ENCODE peak calls at places on chromosomes 13 and 19, in nine cellular contexts. One of them, this sample, is unnamed. For H3K27me3 and H3K4me1, the result is how much of the 10 kb centered on the place peaks cover.

GRCh38 chr19:813359-814107 is 8.2 kb downstream of the PLPPR3 start:
- DNase-seq in RWPE2: no peak
- DNase-seq in left lung: no peak
- DNase-seq in psoas muscle: no peak
- DNase-seq in ascending aorta: no peak
- DNase-seq in tibial nerve: no peak
- DNase-seq in ovary: no peak
- DNase-seq in mesendoderm: no peak
- DNase-seq in K562: no peak
- DNase-seq in this sample: no peak

GRCh38 chr19:7419153-7419552 is 69.7 kb downstream of the PEX11G start:
- DNase-seq in RWPE2: no peak
- DNase-seq in left lung: no peak
- DNase-seq in psoas muscle: no peak
- DNase-seq in ascending aorta: no peak
- DNase-seq in tibial nerve: no peak
- DNase-seq in ovary: no peak
- DNase-seq in mesendoderm: no peak
- DNase-seq in K562: no peak
- DNase-seq in this sample: no peak

GRCh38 chr13:45747071-45747470 is 45.0 kb downstream of the CBY2 start:
- DNase-seq in RWPE2: no peak
- DNase-seq in left lung: no peak
- DNase-seq in psoas muscle: no peak
- DNase-seq in ascending aorta: no peak
- DNase-seq in tibial nerve: no peak
- DNase-seq in ovary: no peak
- DNase-seq in mesendoderm: no peak
- DNase-seq in K562: no peak
- DNase-seq in this sample: no peak

GRCh38 chr13:30429721-30430694 is 7.7 kb downstream of the UBE2L5 start:
- DNase-seq in RWPE2: no peak
- DNase-seq in left lung: no peak
- DNase-seq in psoas muscle: no peak
- DNase-seq in ascending aorta: no peak
- DNase-seq in tibial nerve: no peak
- DNase-seq in ovary: no peak
- DNase-seq in mesendoderm: peak
- DNase-seq in K562: peak
- DNase-seq in this sample: no peak

GRCh38 chr13:46057251-46058015 is 4.9 kb upstream of the ZC3H13 start:
- DNase-seq in RWPE2: no peak
- DNase-seq in left lung: no peak
- DNase-seq in psoas muscle: no peak
- DNase-seq in ascending aorta: no peak
- DNase-seq in tibial nerve: no peak
- DNase-seq in ovary: no peak
- DNase-seq in mesendoderm: peak
- DNase-seq in K562: no peak
- DNase-seq in this sample: no peak

GRCh38 chr13:44159633-44160279 is 213.9 kb upstream of the SERP2 start:
- DNase-seq in RWPE2: peak
- DNase-seq in left lung: no peak
- DNase-seq in psoas muscle: no peak
- DNase-seq in ascending aorta: no peak
- DNase-seq in tibial nerve: no peak
- DNase-seq in ovary: no peak
- DNase-seq in mesendoderm: no peak
- DNase-seq in K562: no peak
- DNase-seq in this sample: no peak

GRCh38 chr19:29743681-29744080 is 28.6 kb upstream of the C19orf12 start:
- DNase-seq in RWPE2: no peak
- DNase-seq in left lung: no peak
- DNase-seq in psoas muscle: no peak
- DNase-seq in ascending aorta: no peak
- DNase-seq in tibial nerve: no peak
- DNase-seq in ovary: no peak
- DNase-seq in mesendoderm: no peak
- DNase-seq in K562: no peak
- DNase-seq in this sample: no peak

GRCh38 chr13:48531416-48532145 is 1.3 kb downstream of the RCBTB2 start:
- DNase-seq in RWPE2: no peak
- DNase-seq in left lung: no peak
- DNase-seq in psoas muscle: no peak
- DNase-seq in ascending aorta: no peak
- DNase-seq in tibial nerve: no peak
- DNase-seq in ovary: no peak
- DNase-seq in mesendoderm: peak
- DNase-seq in K562: peak
- DNase-seq in this sample: no peak

DNA sequence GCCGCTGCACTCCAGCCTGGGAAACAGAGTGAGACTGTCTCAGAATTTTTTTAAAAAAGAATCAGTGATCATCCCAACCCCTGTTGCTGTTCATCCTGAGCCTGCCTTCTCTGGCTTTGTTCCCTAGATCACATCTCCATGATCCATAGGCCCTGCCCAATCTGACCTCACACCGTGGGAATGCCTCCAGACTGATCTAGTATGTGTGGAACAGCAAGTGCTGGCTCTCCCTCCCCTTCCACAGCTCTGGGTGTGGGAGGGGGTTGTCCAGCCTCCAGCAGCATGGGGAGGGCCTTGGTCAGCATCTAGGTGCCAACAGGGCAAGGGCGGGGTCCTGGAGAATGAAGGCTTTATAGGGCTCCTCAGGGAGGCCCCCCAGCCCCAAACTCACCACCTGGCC is at the start of gene KLK2:
- DNase-seq in RWPE2: no peak
- DNase-seq in left lung: no peak
- DNase-seq in psoas muscle: no peak
- DNase-seq in ascending aorta: no peak
- DNase-seq in tibial nerve: no peak
- DNase-seq in ovary: no peak
- DNase-seq in mesendoderm: no peak
- DNase-seq in K562: no peak
- DNase-seq in this sample: no peak
- H3K27me3 ChIP-seq in RWPE2: under half
- H3K27me3 ChIP-seq in left lung: half or more
- H3K27me3 ChIP-seq in psoas muscle: under half
- H3K27me3 ChIP-seq in ascending aorta: under half
- H3K27me3 ChIP-seq in tibial nerve: under half
- H3K27me3 ChIP-seq in ovary: under half
- H3K27me3 ChIP-seq in mesendoderm: under half
- H3K27me3 ChIP-seq in K562: under half
- H3K27me3 ChIP-seq in this sample: under half

GRCh38 chr19:18685597-18686164 is 2.2 kb downstream of the CRTC1 start:
- DNase-seq in RWPE2: no peak
- DNase-seq in left lung: no peak
- DNase-seq in psoas muscle: no peak
- DNase-seq in ascending aorta: no peak
- DNase-seq in tibial nerve: no peak
- DNase-seq in ovary: no peak
- DNase-seq in mesendoderm: no peak
- DNase-seq in K562: no peak
- DNase-seq in this sample: no peak

GRCh38 chr19:18683955-18684641 is 618 bp downstream of the CRTC1 start:
- DNase-seq in RWPE2: no peak
- DNase-seq in left lung: no peak
- DNase-seq in psoas muscle: peak
- DNase-seq in ascending aorta: no peak
- DNase-seq in tibial nerve: no peak
- DNase-seq in ovary: no peak
- DNase-seq in mesendoderm: no peak
- DNase-seq in K562: no peak
- DNase-seq in this sample: no peak

GRCh38 chr19:18683109-18683954 is at the start of gene CRTC1:
- DNase-seq in RWPE2: no peak
- DNase-seq in left lung: peak
- DNase-seq in psoas muscle: peak
- DNase-seq in ascending aorta: peak
- DNase-seq in tibial nerve: peak
- DNase-seq in ovary: peak
- DNase-seq in mesendoderm: peak
- DNase-seq in K562: peak
- DNase-seq in this sample: no peak

GRCh38 chr19:18682807-18683108 is 722 bp upstream of the CRTC1 start:
- DNase-seq in RWPE2: no peak
- DNase-seq in left lung: no peak
- DNase-seq in psoas muscle: no peak
- DNase-seq in ascending aorta: no peak
- DNase-seq in tibial nerve: no peak
- DNase-seq in ovary: no peak
- DNase-seq in mesendoderm: no peak
- DNase-seq in K562: no peak
- DNase-seq in this sample: no peak

GRCh38 chr19:18684642-18684993 is 1.1 kb downstream of the CRTC1 start:
- DNase-seq in RWPE2: no peak
- DNase-seq in left lung: no peak
- DNase-seq in psoas muscle: no peak
- DNase-seq in ascending aorta: no peak
- DNase-seq in tibial nerve: no peak
- DNase-seq in ovary: no peak
- DNase-seq in mesendoderm: no peak
- DNase-seq in K562: no peak
- DNase-seq in this sample: no peak
- H3K4me3 ChIP-seq in RWPE2: no peak
- H3K4me3 ChIP-seq in left lung: no peak
- H3K4me3 ChIP-seq in psoas muscle: peak
- H3K4me3 ChIP-seq in ascending aorta: peak
- H3K4me3 ChIP-seq in tibial nerve: no peak
- H3K4me3 ChIP-seq in ovary: no peak
- H3K4me3 ChIP-seq in mesendoderm: no peak
- H3K4me3 ChIP-seq in K562: no peak
- H3K4me3 ChIP-seq in this sample: no peak

GRCh38 chr19:41263850-41264580 is at the start of gene HNRNPUL1:
- DNase-seq in RWPE2: peak
- DNase-seq in left lung: peak
- DNase-seq in psoas muscle: peak
- DNase-seq in ascending aorta: peak
- DNase-seq in tibial nerve: peak
- DNase-seq in ovary: peak
- DNase-seq in mesendoderm: peak
- DNase-seq in K562: peak
- DNase-seq in this sample: peak

GRCh38 chr19:41261474-41262190 is 2.5 kb upstream of the HNRNPUL1 start:
- DNase-seq in RWPE2: no peak
- DNase-seq in left lung: no peak
- DNase-seq in psoas muscle: no peak
- DNase-seq in ascending aorta: no peak
- DNase-seq in tibial nerve: no peak
- DNase-seq in ovary: no peak
- DNase-seq in mesendoderm: no peak
- DNase-seq in K562: no peak
- DNase-seq in this sample: no peak

GRCh38 chr19:41265376-41266153 is 1.4 kb downstream of the HNRNPUL1 start:
- DNase-seq in RWPE2: no peak
- DNase-seq in left lung: no peak
- DNase-seq in psoas muscle: no peak
- DNase-seq in ascending aorta: no peak
- DNase-seq in tibial nerve: no peak
- DNase-seq in ovary: peak
- DNase-seq in mesendoderm: peak
- DNase-seq in K562: peak
- DNase-seq in this sample: no peak

GRCh38 chr19:41263042-41263849 is 926 bp upstream of the HNRNPUL1 start:
- DNase-seq in RWPE2: no peak
- DNase-seq in left lung: peak
- DNase-seq in psoas muscle: peak
- DNase-seq in ascending aorta: peak
- DNase-seq in tibial nerve: peak
- DNase-seq in ovary: peak
- DNase-seq in mesendoderm: peak
- DNase-seq in K562: peak
- DNase-seq in this sample: no peak

GRCh38 chr19:41264581-41265375 is 606 bp downstream of the HNRNPUL1 start:
- DNase-seq in RWPE2: no peak
- DNase-seq in left lung: no peak
- DNase-seq in psoas muscle: peak
- DNase-seq in ascending aorta: peak
- DNase-seq in tibial nerve: no peak
- DNase-seq in ovary: peak
- DNase-seq in mesendoderm: peak
- DNase-seq in K562: peak
- DNase-seq in this sample: no peak
- H3K4me1 ChIP-seq in RWPE2: under half
- H3K4me1 ChIP-seq in left lung: under half
- H3K4me1 ChIP-seq in psoas muscle: under half
- H3K4me1 ChIP-seq in ascending aorta: under half
- H3K4me1 ChIP-seq in tibial nerve: under half
- H3K4me1 ChIP-seq in ovary: under half
- H3K4me1 ChIP-seq in mesendoderm: under half
- H3K4me1 ChIP-seq in K562: under half
- H3K4me1 ChIP-seq in this sample: under half

GRCh38 chr19:11420894-11421606 is 1.9 kb upstream of the RGL3 start:
- DNase-seq in RWPE2: peak
- DNase-seq in left lung: no peak
- DNase-seq in psoas muscle: peak
- DNase-seq in ascending aorta: no peak
- DNase-seq in tibial nerve: no peak
- DNase-seq in ovary: no peak
- DNase-seq in mesendoderm: peak
- DNase-seq in K562: no peak
- DNase-seq in this sample: no peak

GRCh38 chr19:11421607-11422098 is 2.5 kb upstream of the RGL3 start:
- DNase-seq in RWPE2: peak
- DNase-seq in left lung: peak
- DNase-seq in psoas muscle: peak
- DNase-seq in ascending aorta: no peak
- DNase-seq in tibial nerve: no peak
- DNase-seq in ovary: no peak
- DNase-seq in mesendoderm: peak
- DNase-seq in K562: peak
- DNase-seq in this sample: no peak

GRCh38 chr19:11418518-11419506 is at the start of gene RGL3:
- DNase-seq in RWPE2: no peak
- DNase-seq in left lung: peak
- DNase-seq in psoas muscle: peak
- DNase-seq in ascending aorta: peak
- DNase-seq in tibial nerve: no peak
- DNase-seq in ovary: no peak
- DNase-seq in mesendoderm: peak
- DNase-seq in K562: no peak
- DNase-seq in this sample: peak

GRCh38 chr19:11422163-11423068 is 3.3 kb upstream of the RGL3 start:
- DNase-seq in RWPE2: peak
- DNase-seq in left lung: peak
- DNase-seq in psoas muscle: peak
- DNase-seq in ascending aorta: peak
- DNase-seq in tibial nerve: peak
- DNase-seq in ovary: peak
- DNase-seq in mesendoderm: peak
- DNase-seq in K562: no peak
- DNase-seq in this sample: peak

DNA sequence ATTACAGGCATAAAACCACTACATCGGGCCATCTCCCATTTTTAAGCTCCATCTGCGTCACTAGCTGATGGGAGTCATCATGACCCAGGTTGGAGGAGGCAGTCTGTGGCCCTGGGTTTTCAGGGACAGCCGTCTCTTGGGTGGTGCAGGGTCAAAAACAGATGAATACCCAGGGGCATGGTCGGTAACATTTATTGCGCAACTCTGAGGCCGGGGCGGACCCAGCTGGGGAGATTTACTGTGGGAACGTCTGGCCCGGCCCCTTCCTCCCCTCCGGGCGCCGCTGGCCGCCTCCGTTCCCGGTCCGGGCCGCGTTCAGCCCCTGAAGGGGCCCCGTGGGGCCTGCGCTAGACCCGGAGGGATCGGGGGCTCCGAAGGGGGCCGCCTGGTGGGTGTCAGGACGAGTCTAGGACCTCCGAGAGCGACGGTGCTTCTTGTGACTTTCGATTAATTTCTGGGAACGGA is 1.3 kb upstream of the RGL3 start:
- DNase-seq in RWPE2: no peak
- DNase-seq in left lung: peak
- DNase-seq in psoas muscle: peak
- DNase-seq in ascending aorta: peak
- DNase-seq in tibial nerve: no peak
- DNase-seq in ovary: peak
- DNase-seq in mesendoderm: no peak
- DNase-seq in K562: no peak
- DNase-seq in this sample: no peak
- H3K27me3 ChIP-seq in RWPE2: under half
- H3K27me3 ChIP-seq in left lung: half or more
- H3K27me3 ChIP-seq in psoas muscle: half or more
- H3K27me3 ChIP-seq in ascending aorta: under half
- H3K27me3 ChIP-seq in tibial nerve: under half
- H3K27me3 ChIP-seq in ovary: under half
- H3K27me3 ChIP-seq in mesendoderm: under half
- H3K27me3 ChIP-seq in K562: under half
- H3K27me3 ChIP-seq in this sample: under half